ENCODE peak calls at places on chromosomes 6 and 20, in ten cellular contexts. G is brain microvascular endothelial cell, B is A549, S is stomach, L is hepatocyte, U is upper lobe of right lung, N is ovary, K is WERI-Rb-1, Z is psoas muscle, H is uterus. P is an unnamed sample.

GRCh38 chr6:108610270-108610839 is 49.6 kb downstream of the FOXO3 start:
- DNase-seq in N (no peak), Z (no peak), S (no peak), G (no peak), H (no peak), K (no peak), U (no peak), B (no peak), L (no peak), P (no peak)

GRCh38 chr20:32455171-32455900 is 97.2 kb downstream of the ASXL1 start:
- DNase-seq in H (no peak), K (no peak), N (peak; percentile 20), S (no peak), Z (peak; percentile 41), G (no peak), U (peak; percentile 45), B (no peak), L (no peak), P (no peak)

GRCh38 chr20:62717933-62718332 is 9.3 kb downstream of the NTSR1 start:
- DNase-seq in U (no peak), B (no peak), K (no peak), L (no peak), Z (no peak), N (no peak), S (no peak), H (no peak), G (no peak), P (no peak)

GRCh38 chr6:169247419-169247818 is 6.2 kb downstream of the THBS2 start:
- DNase-seq in G (no peak), Z (no peak), L (no peak), N (no peak), U (no peak), K (no peak), H (no peak), B (no peak), S (peak; percentile 2), P (no peak)

GRCh38 chr6:84582997-84583396 is 181.4 kb downstream of the TBX18 start:
- DNase-seq in H (no peak), K (no peak), U (no peak), B (no peak), G (no peak), Z (no peak), N (no peak), L (no peak), S (no peak), P (no peak)

GRCh38 chr6:99458319-99458718 is 33.2 kb upstream of the PNISR start:
- DNase-seq in L (peak; percentile 6), K (no peak), B (peak; percentile 58), U (no peak), Z (no peak), H (no peak), S (no peak), G (peak; percentile 36), N (no peak), P (peak; percentile 31)

GRCh38 chr6:159788276-159788675 is 1.1 kb downstream of the TCP1 start:
- DNase-seq in N (no peak), B (no peak), G (no peak), H (no peak), Z (no peak), L (no peak), K (no peak), S (no peak), U (no peak), P (peak; percentile 34)

GRCh38 chr20:19880256-19881079 is 122.4 kb downstream of the RIN2 start:
- DNase-seq in K (no peak), B (peak; percentile 97), H (no peak), L (peak; percentile 52), S (no peak), G (peak; percentile 76), N (no peak), Z (no peak), U (no peak), P (no peak)

GRCh38 chr6:133079901-133080300 is 161.3 kb upstream of the EYA4 start:
- DNase-seq in S (no peak), U (no peak), B (no peak), L (no peak), K (no peak), N (no peak), G (no peak), H (no peak), Z (no peak), P (no peak)

GRCh38 chr20:50913976-50914375 is 17.3 kb downstream of the ADNP start:
- DNase-seq in U (no peak), G (peak; percentile 78), K (no peak), S (no peak), Z (no peak), H (no peak), B (no peak), N (no peak), L (no peak), P (peak; percentile 61)

GRCh38 chr6:138486249-138487121 is 12.8 kb downstream of the NHSL1 start:
- DNase-seq in Z (no peak), N (no peak), L (no peak), B (no peak), U (no peak), G (no peak), K (no peak), S (no peak), H (no peak), P (peak; percentile 24)

GRCh38 chr6:52300489-52300931 is 16.0 kb upstream of the MCM3 start:
- DNase-seq in U (no peak), H (no peak), K (no peak), B (no peak), Z (no peak), S (no peak), N (no peak), L (no peak), G (no peak), P (no peak)

GRCh38 chr6:36073587-36073986 is 46.0 kb downstream of the MAPK14 start:
- DNase-seq in H (no peak), K (no peak), N (no peak), Z (no peak), S (no peak), G (no peak), B (no peak), U (no peak), L (no peak), P (no peak)

GRCh38 chr6:134585529-134585873 is 267.6 kb upstream of the SGK1 start:
- DNase-seq in N (no peak), B (no peak), U (no peak), K (no peak), G (peak; percentile 58), H (no peak), S (no peak), Z (no peak), L (no peak), P (no peak)

GRCh38 chr6:137852346-137852745 is 14.7 kb upstream of the TNFAIP3 start:
- DNase-seq in S (no peak), B (no peak), H (no peak), N (no peak), Z (no peak), U (no peak), G (no peak), K (no peak), L (no peak), P (no peak)

GRCh38 chr6:161137839-161138544 is 135.9 kb downstream of the AGPAT4 start:
- DNase-seq in N (no peak), S (no peak), L (no peak), U (no peak), B (no peak), K (no peak), Z (no peak), G (no peak), H (no peak), P (no peak)

GRCh38 chr6:30763618-30764489 is 19.5 kb upstream of the IER3 start:
- DNase-seq in L (peak; percentile 70), K (peak; percentile 76), U (no peak), B (peak; percentile 68), G (peak; percentile 80), H (no peak), S (no peak), N (no peak), Z (no peak), P (peak; percentile 65)

GRCh38 chr20:2387180-2387577 is 6.5 kb downstream of the TGM6 start:
- DNase-seq in N (no peak), Z (no peak), S (no peak), H (no peak), B (peak; percentile 51), L (peak; percentile 23), K (peak; percentile 60), U (no peak), G (peak; percentile 64), P (peak; percentile 76)

GRCh38 chr20:39066464-39066863 is 104.3 kb downstream of the DHX35 start:
- DNase-seq in H (no peak), K (no peak), G (no peak), S (no peak), B (no peak), L (no peak), N (no peak), U (no peak), Z (no peak), P (no peak)
- TF ChIP-seq CTCF in H (no peak), K (peak; percentile 42), G (no peak), S (no peak), B (no peak), L (no peak), N (no peak), U (no peak), Z (no peak), P (no peak)

GRCh38 chr6:33202799-33203198 is 1.7 kb upstream of the HSD17B8 start:
- DNase-seq in L (no peak), U (no peak), S (no peak), B (no peak), N (no peak), H (no peak), G (no peak), Z (peak; percentile 30), K (no peak), P (no peak)
- H3K4me3 ChIP-seq in L (no peak overlapping the region), U (no peak overlapping the region), S (no peak overlapping the region), B (no peak overlapping the region), N (no peak overlapping the region), H (no peak overlapping the region), G (no peak overlapping the region), Z (peak overlapping the region; percentile 1), K (no peak overlapping the region), P (no peak overlapping the region)

GRCh38 chr6:107418118-107418517 is 41.2 kb downstream of the PDSS2 start:
- DNase-seq in B (peak; percentile 15), Z (no peak), G (peak; percentile 31), N (no peak), S (no peak), K (peak; percentile 23), U (no peak), L (no peak), H (no peak), P (peak; percentile 39)
- TF ChIP-seq CTCF in B (no peak), Z (no peak), G (peak; percentile 68), N (no peak), S (no peak), K (peak; percentile 84), U (peak; percentile 12), L (no peak), H (no peak), P (peak; percentile 55)

DNA sequence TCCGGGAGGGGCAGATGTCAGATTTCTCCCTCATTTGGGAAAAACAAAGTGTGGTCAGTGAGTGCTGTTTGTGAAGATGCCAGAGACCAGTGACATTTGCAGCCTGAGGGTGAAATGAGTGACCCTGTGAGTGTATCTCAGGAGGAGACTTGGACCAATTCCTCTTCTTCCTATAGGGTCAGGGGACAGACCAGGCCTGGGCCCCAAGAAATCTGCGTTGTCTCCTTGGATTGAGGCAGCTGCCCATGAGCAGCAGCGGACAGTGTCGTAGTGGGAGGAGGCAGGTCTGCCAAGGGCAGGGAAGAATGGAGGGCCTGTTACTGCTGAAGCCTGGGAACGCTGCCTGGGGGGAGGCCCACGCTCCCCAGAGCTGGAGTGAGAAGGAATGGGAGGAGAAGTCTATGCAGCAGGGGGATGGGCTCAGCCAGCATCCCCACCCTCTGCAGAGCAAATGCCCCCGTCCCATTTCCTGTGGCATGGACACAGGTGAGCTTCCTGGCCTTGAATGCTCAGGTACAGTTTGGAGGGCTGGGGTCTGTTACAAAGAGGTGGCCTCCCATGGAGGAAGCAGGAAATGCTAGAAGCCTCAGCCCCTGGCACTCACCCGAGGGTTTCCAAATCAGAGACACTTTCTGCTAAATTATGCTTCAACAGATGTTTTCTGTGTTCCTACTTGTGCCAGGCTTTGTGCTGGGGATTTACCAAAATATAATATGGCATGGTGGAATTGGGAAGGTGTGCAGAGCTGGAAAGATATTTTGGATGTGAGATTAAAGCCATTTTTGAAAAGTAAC is 29.8 kb downstream of the DAAM2 start:
- DNase-seq in G (no peak), U (no peak), K (no peak), L (no peak), B (no peak), S (no peak), H (peak; percentile 64), Z (peak; percentile 69), N (peak; percentile 57), P (no peak)
- H3K4me3 ChIP-seq in G (peak overlapping the region; percentile 20), U (peak overlapping the region; percentile 37), K (no peak overlapping the region), L (no peak overlapping the region), B (no peak overlapping the region), S (peak overlapping the region; percentile 30), H (no peak overlapping the region), Z (peak overlapping the region; percentile 38), N (no peak overlapping the region), P (no peak overlapping the region)

P was measured in GM12865.